ENCODE peak calls at places on chromosomes 16 and 17, in seven cellular contexts. J is AG04450, F is gastrocnemius medialis, T is uterus, O is left ventricle myocardium inferior, X is body of pancreas, D is mesenchymal stem cell. P is an unnamed sample.

GRCh38 chr17:74890554-74890953 is 2.9 kb downstream of the FADS6 start:
- DNase-seq in J (no peak), F (no peak), T (no peak), O (no peak), X (no peak), D (no peak), P (no peak)

GRCh38 chr16:54244061-54244886 is 42.3 kb downstream of the IRX3 start:
- DNase-seq in J (no peak), F (no peak), T (no peak), O (no peak), X (no peak), D (no peak), P (no peak)

GRCh38 chr16:67206129-67206837 is 7.4 kb downstream of the ELMO3 start:
- DNase-seq in J (no peak), F (no peak), T (no peak), O (no peak), X (no peak), D (no peak), P (no peak)

GRCh38 chr17:19332371-19333131 is 30.0 kb downstream of the B9D1 start:
- DNase-seq in J (no peak), F (no peak), T (no peak), O (no peak), X (no peak), D (no peak), P (no peak)

GRCh38 chr17:18027280-18027679 is 11.7 kb downstream of the ATPAF2 start:
- DNase-seq in J (no peak), F (peak), T (no peak), O (peak), X (peak), D (no peak), P (no peak)

GRCh38 chr16:23302045-23302956 is at the start of gene SCNN1B:
- DNase-seq in J (no peak), F (no peak), T (no peak), O (no peak), X (no peak), D (no peak), P (no peak)

GRCh38 chr16:88005148-88005547 is 53.9 kb downstream of the BANP start:
- DNase-seq in J (no peak), F (no peak), T (no peak), O (no peak), X (no peak), D (no peak), P (no peak)

GRCh38 chr17:41486809-41487530 is 2.7 kb downstream of the KRT36 start:
- DNase-seq in J (no peak), F (no peak), T (no peak), O (no peak), X (peak), D (no peak), P (no peak)

GRCh38 chr16:74742051-74742481 is 32.6 kb downstream of the FA2H start:
- DNase-seq in J (no peak), F (no peak), T (no peak), O (no peak), X (peak), D (peak), P (no peak)

GRCh38 chr17:72422505-72423285 is 301.9 kb downstream of the SOX9 start:
- DNase-seq in J (peak), F (peak), T (no peak), O (peak), X (peak), D (peak), P (peak)

GRCh38 chr16:83937267-83937666 is 15.8 kb upstream of the OSGIN1 start:
- DNase-seq in J (no peak), F (no peak), T (no peak), O (no peak), X (no peak), D (no peak), P (no peak)

GRCh38 chr16:12995721-12996372 is 94.4 kb downstream of the SHISA9 start:
- DNase-seq in J (no peak), F (no peak), T (no peak), O (no peak), X (no peak), D (no peak), P (no peak)

GRCh38 chr17:69539781-69540319 is 125.4 kb downstream of the MAP2K6 start:
- DNase-seq in J (peak), F (no peak), T (no peak), O (no peak), X (no peak), D (peak), P (no peak)

GRCh38 chr16:75745823-75746222 is 19.5 kb upstream of the CPHXL start:
- DNase-seq in J (no peak), F (no peak), T (no peak), O (no peak), X (no peak), D (peak), P (no peak)

GRCh38 chr17:192666-193425 is 11.4 kb upstream of the DOC2B start:
- DNase-seq in J (no peak), F (no peak), T (no peak), O (no peak), X (no peak), D (no peak), P (no peak)

GRCh38 chr17:17818088-17818526 is 18.7 kb downstream of the SREBF1 start:
- DNase-seq in J (no peak), F (peak), T (no peak), O (no peak), X (peak), D (peak), P (no peak)

GRCh38 chr16:31078597-31079341 is 4.5 kb downstream of the ZNF646 start:
- DNase-seq in J (no peak), F (no peak), T (no peak), O (no peak), X (no peak), D (no peak), P (no peak)

GRCh38 chr17:44628234-44629188 is 27.8 kb upstream of the MEIOC start:
- DNase-seq in J (no peak), F (no peak), T (peak), O (peak), X (peak), D (peak), P (no peak)

GRCh38 chr17:50562266-50563094 is 2.0 kb downstream of the CACNA1G start:
- DNase-seq in J (no peak), F (no peak), T (no peak), O (no peak), X (no peak), D (no peak), P (no peak)

GRCh38 chr17:44829558-44830358 is at the start of gene GJC1:
- DNase-seq in J (no peak), F (no peak), T (peak), O (peak), X (no peak), D (peak), P (no peak)

GRCh38 chr16:55955845-55956244 is 80.7 kb upstream of the CES5A start:
- DNase-seq in J (no peak), F (peak), T (no peak), O (peak), X (peak), D (no peak), P (no peak)

GRCh38 chr16:48054881-48055601 is 100.8 kb downstream of the ABCC12 start:
- DNase-seq in J (peak), F (peak), T (no peak), O (no peak), X (peak), D (peak), P (peak)

GRCh38 chr17:67253379-67253778 is 8.4 kb upstream of the HELZ start:
- DNase-seq in J (no peak), F (no peak), T (no peak), O (no peak), X (no peak), D (peak), P (no peak)

GRCh38 chr17:32287804-32288511 is 22.3 kb downstream of the RHBDL3 start:
- DNase-seq in J (no peak), F (no peak), T (no peak), O (no peak), X (no peak), D (no peak), P (no peak)

GRCh38 chr17:19978206-19978802 is 676 bp upstream of the AKAP10 start:
- DNase-seq in J (no peak), F (no peak), T (no peak), O (no peak), X (peak), D (peak), P (no peak)

GRCh38 chr17:4492762-4493561 is 5.7 kb upstream of the SPNS2 start:
- DNase-seq in J (no peak), F (no peak), T (no peak), O (no peak), X (peak), D (peak), P (no peak)

GRCh38 chr17:82838386-82839063 is 1.3 kb downstream of the ZNF750 start:
- DNase-seq in J (no peak), F (peak), T (no peak), O (no peak), X (peak), D (peak), P (no peak)

GRCh38 chr17:19397556-19398041 is 10.6 kb upstream of the MFAP4 start:
- DNase-seq in J (no peak), F (no peak), T (no peak), O (no peak), X (peak), D (no peak), P (no peak)

GRCh38 chr17:72580321-72581127 is 459.7 kb downstream of the SOX9 start:
- DNase-seq in J (no peak), F (no peak), T (no peak), O (no peak), X (peak), D (no peak), P (peak)

GRCh38 chr16:55291847-55292246 is 32.2 kb upstream of the IRX6 start:
- DNase-seq in J (no peak), F (no peak), T (no peak), O (no peak), X (no peak), D (no peak), P (no peak)

GRCh38 chr16:67393790-67394270 is 532 bp upstream of the TPPP3 start:
- DNase-seq in J (no peak), F (no peak), T (no peak), O (no peak), X (no peak), D (no peak), P (no peak)

GRCh38 chr17:79046501-79047280 is 22.7 kb downstream of the C1QTNF1 start:
- DNase-seq in J (no peak), F (peak), T (peak), O (peak), X (no peak), D (no peak), P (no peak)

GRCh38 chr17:79065105-79065670 is 9.4 kb upstream of the ENGASE start:
- DNase-seq in J (no peak), F (peak), T (no peak), O (no peak), X (peak), D (peak), P (peak)

GRCh38 chr16:69745959-69746358 is 8.8 kb downstream of the NOB1 start:
- DNase-seq in J (no peak), F (no peak), T (no peak), O (no peak), X (no peak), D (no peak), P (no peak)

GRCh38 chr17:31408586-31408985 is 17.1 kb downstream of the RAB11FIP4 start:
- DNase-seq in J (no peak), F (no peak), T (no peak), O (no peak), X (no peak), D (no peak), P (no peak)

GRCh38 chr16:87735270-87736002 is 30.4 kb downstream of the KLHDC4 start:
- DNase-seq in J (no peak), F (no peak), T (no peak), O (no peak), X (no peak), D (no peak), P (no peak)

GRCh38 chr17:42387221-42387657 is 1.0 kb downstream of the STAT3 start:
- DNase-seq in J (no peak), F (no peak), T (peak), O (no peak), X (peak), D (peak), P (no peak)

GRCh38 chr17:18949566-18949965 is 2.4 kb upstream of the SLC5A10 start:
- DNase-seq in J (no peak), F (no peak), T (no peak), O (peak), X (no peak), D (no peak), P (no peak)

GRCh38 chr17:13405807-13406206 is 195.9 kb downstream of the HS3ST3A1 start:
- DNase-seq in J (no peak), F (no peak), T (no peak), O (no peak), X (no peak), D (no peak), P (no peak)

GRCh38 chr17:57295526-57296023 is 39.3 kb downstream of the MSI2 start:
- DNase-seq in J (peak), F (no peak), T (no peak), O (no peak), X (no peak), D (peak), P (no peak)
- H3K27ac ChIP-seq in J (peak), F (peak), T (no peak), O (peak), X (no peak), D (peak), P (peak)

GRCh38 chr16:89450537-89450936 is 39.8 kb downstream of the ANKRD11 start:
- DNase-seq in J (no peak), F (no peak), T (no peak), O (no peak), X (no peak), D (no peak), P (no peak)

GRCh38 chr16:89452925-89453324 is 37.4 kb downstream of the ANKRD11 start:
- DNase-seq in J (no peak), F (no peak), T (no peak), O (no peak), X (no peak), D (no peak), P (no peak)

GRCh38 chr16:89449726-89450335 is 40.5 kb downstream of the ANKRD11 start:
- DNase-seq in J (no peak), F (no peak), T (no peak), O (no peak), X (no peak), D (peak), P (no peak)

GRCh38 chr16:89453662-89454321 is 36.6 kb downstream of the ANKRD11 start:
- DNase-seq in J (no peak), F (peak), T (no peak), O (peak), X (peak), D (no peak), P (no peak)

GRCh38 chr16:89452241-89452640 is 38.1 kb downstream of the ANKRD11 start:
- DNase-seq in J (no peak), F (no peak), T (no peak), O (no peak), X (no peak), D (no peak), P (no peak)
- H3K27ac ChIP-seq in J (no peak), F (no peak), T (no peak), O (no peak), X (no peak), D (no peak), P (no peak)

DNA sequence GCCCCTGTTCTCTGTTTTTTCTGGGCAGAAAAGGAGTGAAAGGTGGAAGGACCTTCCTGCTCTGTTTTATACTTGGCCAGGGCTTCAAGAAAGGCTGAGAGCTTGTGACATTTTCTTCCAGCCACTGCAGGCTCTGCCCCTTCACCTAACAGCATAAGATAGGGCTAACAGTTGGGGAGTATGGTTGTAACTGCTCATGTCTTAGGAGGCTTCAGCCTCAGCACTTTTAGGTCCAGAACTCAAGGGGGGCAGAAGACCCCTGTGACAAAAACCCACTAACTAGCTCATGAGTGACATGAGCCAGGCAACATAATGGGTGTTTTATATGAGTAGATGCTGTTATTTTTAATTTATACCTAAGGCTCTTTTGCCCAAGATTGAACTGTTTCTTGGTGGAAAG is 4.9 kb downstream of the ALDOA start:
- DNase-seq in J (no peak), F (no peak), T (no peak), O (no peak), X (no peak), D (no peak), P (no peak)
- H3K27ac ChIP-seq in J (no peak), F (peak), T (peak), O (peak), X (no peak), D (no peak), P (no peak)

GRCh38 chr16:3144331-3144881 is 9.6 kb downstream of the ZNF213 start:
- DNase-seq in J (no peak), F (peak), T (no peak), O (no peak), X (no peak), D (no peak), P (no peak)
- H3K27ac ChIP-seq in J (no peak), F (peak), T (no peak), O (peak), X (no peak), D (no peak), P (no peak)

DNA sequence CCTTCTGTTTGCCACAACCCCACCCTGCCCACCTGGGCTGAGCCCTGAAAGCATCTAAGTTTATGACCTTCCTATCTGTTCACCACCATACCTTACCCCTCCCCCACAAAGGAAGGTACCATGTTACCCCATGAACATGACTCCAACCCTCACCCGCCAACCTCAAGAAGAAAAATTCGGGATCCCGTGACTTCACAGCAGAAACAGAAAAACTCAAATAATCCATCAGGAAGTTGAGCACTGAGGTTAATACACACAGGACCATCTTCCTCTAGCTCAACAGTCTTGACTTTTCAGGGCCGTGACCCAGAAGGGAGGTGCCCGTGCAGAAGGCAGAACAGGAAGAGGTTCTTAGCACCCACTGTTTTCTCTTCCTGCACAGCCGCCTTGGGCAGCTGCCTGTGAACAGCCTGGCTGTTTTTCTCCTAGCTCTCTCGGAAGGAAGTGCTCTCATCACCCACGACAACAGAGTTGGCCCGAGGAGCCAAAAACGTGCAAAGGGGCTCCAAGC is 101.3 kb downstream of the XYLT1 start:
- DNase-seq in J (no peak), F (peak), T (no peak), O (peak), X (peak), D (no peak), P (no peak)
- H3K27ac ChIP-seq in J (no peak), F (no peak), T (no peak), O (peak), X (no peak), D (no peak), P (no peak)

DNA sequence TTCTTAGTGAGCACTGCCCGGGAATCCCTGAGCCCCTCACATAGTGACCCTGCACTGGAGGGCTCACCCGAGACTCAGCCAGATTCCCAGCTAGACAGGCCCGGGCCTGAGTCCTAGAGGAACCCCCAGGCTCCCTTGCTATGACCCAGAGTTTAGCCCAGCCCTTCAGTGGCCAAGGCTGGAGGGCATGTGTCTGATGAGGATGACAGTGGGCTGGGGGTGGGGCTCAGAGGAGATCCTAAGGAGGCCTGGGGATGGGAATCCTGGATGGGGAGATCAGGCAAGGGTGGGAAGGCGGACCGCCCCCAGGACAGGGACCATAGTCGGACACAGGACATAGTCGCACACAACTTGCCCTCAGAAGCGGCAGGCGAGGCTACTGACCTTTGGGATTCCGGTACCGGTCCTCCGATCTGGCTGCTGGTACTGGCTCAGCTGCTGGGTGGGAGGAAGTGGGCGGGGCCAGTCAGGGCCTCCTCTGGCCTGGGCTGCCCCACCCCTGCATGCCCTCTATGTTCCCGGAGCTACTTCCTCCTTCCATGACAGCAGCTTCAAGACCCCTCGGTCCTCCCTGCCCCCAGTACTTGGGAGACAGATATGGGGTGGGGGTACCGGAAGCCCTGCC is 1.1 kb downstream of the CD79B start:
- DNase-seq in J (no peak), F (no peak), T (peak), O (peak), X (peak), D (no peak), P (no peak)
- H3K27ac ChIP-seq in J (no peak), F (peak), T (peak), O (peak), X (no peak), D (no peak), P (no peak)

GRCh38 chr17:43578699-43579569 is 32.8 kb upstream of the ETV4 start:
- DNase-seq in J (no peak), F (no peak), T (no peak), O (no peak), X (peak), D (peak), P (no peak)
- H3K27ac ChIP-seq in J (peak), F (peak), T (no peak), O (peak), X (no peak), D (peak), P (no peak)

GRCh38 chr17:57071991-57072944 is 12.8 kb upstream of the AKAP1 start:
- DNase-seq in J (no peak), F (no peak), T (no peak), O (no peak), X (no peak), D (peak), P (no peak)

GRCh38 chr17:57067162-57067561 is 17.9 kb upstream of the AKAP1 start:
- DNase-seq in J (no peak), F (no peak), T (no peak), O (no peak), X (no peak), D (no peak), P (no peak)

GRCh38 chr17:57068707-57069106 is 16.3 kb upstream of the AKAP1 start:
- DNase-seq in J (no peak), F (no peak), T (no peak), O (no peak), X (no peak), D (no peak), P (no peak)

GRCh38 chr17:57067781-57068180 is 17.3 kb upstream of the AKAP1 start:
- DNase-seq in J (no peak), F (no peak), T (no peak), O (no peak), X (no peak), D (no peak), P (no peak)

GRCh38 chr17:57068222-57068658 is 16.8 kb upstream of the AKAP1 start:
- DNase-seq in J (no peak), F (no peak), T (no peak), O (no peak), X (no peak), D (no peak), P (no peak)
- H3K27ac ChIP-seq in J (no peak), F (no peak), T (no peak), O (no peak), X (no peak), D (no peak), P (no peak)

DNA sequence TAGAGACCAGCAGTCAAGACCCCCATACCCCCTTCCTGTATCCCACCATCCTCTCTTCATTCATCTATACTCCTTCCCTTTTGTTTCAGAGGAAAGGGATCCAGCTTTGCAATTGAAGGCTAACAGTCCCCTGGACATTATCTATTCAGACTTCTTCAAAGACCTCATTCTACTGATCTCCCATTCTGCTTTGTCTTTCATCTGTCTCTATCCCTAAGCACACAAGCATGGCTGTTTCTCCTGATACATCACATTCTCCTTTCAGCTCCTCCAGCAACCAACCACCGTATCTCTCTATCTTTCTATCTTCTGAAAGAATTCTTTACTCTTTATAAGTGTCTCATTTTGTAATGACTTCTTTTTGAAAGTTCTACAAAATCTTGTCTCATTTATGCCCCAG is 9.7 kb upstream of the ARHGAP17 start:
- DNase-seq in J (no peak), F (no peak), T (no peak), O (no peak), X (no peak), D (no peak), P (no peak)
- H3K27ac ChIP-seq in J (no peak), F (no peak), T (no peak), O (no peak), X (no peak), D (no peak), P (no peak)

P was measured in caudate nucleus.